ENCODE peak calls at places on chromosomes 1 and 21, in five cellular contexts. L is neuronal stem cell, O is H9, W is H1, P is mesenchymal stem cell. A is an unnamed sample.

GRCh38 chr1:248786106-248786665 is 30.6 kb upstream of the LYPD8 start:
- DNase-seq in L (no peak), O (no peak), W (no peak), P (no peak), A (no peak)

GRCh38 chr1:89363196-89363595 is 663 bp upstream of the GBP6 start:
- DNase-seq in P (peak), L (no peak), O (no peak), W (no peak), A (peak)

GRCh38 chr1:164635784-164636729 is 77.1 kb downstream of the PBX1 start:
- DNase-seq in L (no peak), P (no peak), W (no peak), O (no peak), A (no peak)

GRCh38 chr1:145942891-145943290 is 14.9 kb downstream of the LIX1L start:
- DNase-seq in W (no peak), O (no peak), P (no peak), L (no peak), A (no peak)

GRCh38 chr1:230381049-230381467 is 45.1 kb downstream of the PGBD5 start:
- DNase-seq in O (no peak), W (no peak), L (no peak), P (no peak), A (no peak)

GRCh38 chr21:28357743-28358142 is 634.9 kb downstream of the LTN1 start:
- DNase-seq in P (peak), O (no peak), L (no peak), W (no peak), A (no peak)

GRCh38 chr1:227082999-227083746 is 143.1 kb downstream of the COQ8A start:
- DNase-seq in W (no peak), O (no peak), L (no peak), P (no peak), A (no peak)

GRCh38 chr1:40042337-40042736 is 1.8 kb downstream of the CAP1 start:
- DNase-seq in O (no peak), W (no peak), L (no peak), P (no peak), A (peak)

GRCh38 chr1:76949503-76949902 is 82.2 kb downstream of the ST6GALNAC5 start:
- DNase-seq in L (no peak), P (no peak), O (no peak), W (no peak), A (peak)

GRCh38 chr1:111707906-111708305 is 31.3 kb downstream of the INKA2 start:
- DNase-seq in W (no peak), O (no peak), P (peak), L (no peak), A (no peak)

GRCh38 chr1:24411963-24412362 is 1.6 kb downstream of the STPG1 start:
- DNase-seq in O (no peak), P (peak), L (no peak), W (no peak), A (no peak)

GRCh38 chr1:38992450-38993111 is 1.5 kb downstream of the AKIRIN1 start:
- DNase-seq in W (no peak), L (no peak), P (no peak), O (no peak), A (no peak)

GRCh38 chr21:42534361-42534900 is 20.8 kb downstream of the SLC37A1 start:
- DNase-seq in W (no peak), O (peak), P (no peak), L (no peak), A (no peak)

GRCh38 chr1:233328661-233329498 is 1.4 kb downstream of the MAP3K21 start:
- DNase-seq in P (no peak), W (no peak), O (peak), L (no peak), A (no peak)

GRCh38 chr1:193190096-193190744 is 3.8 kb upstream of the B3GALT2 start:
- DNase-seq in O (no peak), P (peak), W (no peak), L (no peak), A (peak)

GRCh38 chr1:201282931-201283829 is at the start of gene PKP1:
- DNase-seq in L (no peak), O (peak), W (no peak), P (no peak), A (no peak)

GRCh38 chr1:2229921-2230700 is 2.0 kb downstream of the SKI start:
- DNase-seq in L (no peak), W (no peak), P (peak), O (no peak), A (no peak)

GRCh38 chr1:12712091-12712490 is 3.8 kb upstream of the AADACL3 start:
- DNase-seq in O (no peak), L (no peak), W (no peak), P (no peak), A (peak)

GRCh38 chr1:212077028-212077427 is 41.5 kb downstream of the DTL start:
- DNase-seq in L (no peak), P (no peak), W (no peak), O (no peak), A (no peak)

GRCh38 chr1:67766117-67766978 is 66.9 kb downstream of the GNG12 start:
- DNase-seq in W (no peak), P (peak), L (peak), O (no peak), A (peak)

GRCh38 chr1:212669102-212669501 is 30.5 kb downstream of the BATF3 start:
- DNase-seq in L (no peak), W (no peak), P (peak), O (peak), A (peak)

DNA sequence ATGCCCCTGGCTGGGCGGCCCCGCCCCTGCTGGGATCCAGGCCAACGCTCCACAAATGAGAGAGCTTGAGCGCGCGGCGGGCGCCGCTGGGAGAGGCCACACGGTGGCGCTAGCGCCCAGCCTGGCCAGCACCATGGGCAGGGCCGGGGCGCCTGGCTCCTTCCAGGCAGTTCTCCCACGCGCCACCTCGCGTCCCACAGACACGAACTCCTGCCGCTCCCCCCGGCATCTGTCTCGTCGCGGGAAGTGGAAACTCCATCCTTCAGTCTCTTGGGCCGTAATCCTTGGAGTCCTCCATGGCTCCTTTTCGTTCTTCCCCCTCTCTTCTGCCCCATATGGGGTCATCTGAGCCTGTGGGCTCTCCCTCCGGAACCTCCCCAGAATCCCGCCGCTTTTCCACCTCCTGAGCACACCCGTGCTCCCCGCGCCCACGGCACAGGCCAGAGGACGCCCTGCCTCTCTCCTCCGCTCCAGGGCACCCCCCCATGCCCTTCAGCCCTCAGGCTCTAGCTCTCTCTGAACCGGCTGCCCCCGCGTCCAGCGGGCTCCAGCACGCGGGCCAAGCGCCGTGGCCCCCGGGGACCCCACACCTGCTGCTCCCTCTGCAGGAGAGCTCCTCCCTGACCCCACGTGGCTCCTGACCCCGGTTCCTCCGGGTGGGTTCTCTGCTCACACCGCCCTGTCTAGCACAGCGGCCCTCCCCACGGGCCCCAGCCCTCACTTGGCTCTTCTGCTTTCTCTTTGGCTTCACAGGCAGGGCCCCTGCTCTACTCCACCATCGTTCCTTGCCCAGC is 31.9 kb upstream of the EDN2 start:
- DNase-seq in L (peak), P (peak), O (peak), W (peak), A (peak)
- H3K9ac ChIP-seq in L (peak), P (peak), O (no peak), W (no peak), A (no peak)

DNA sequence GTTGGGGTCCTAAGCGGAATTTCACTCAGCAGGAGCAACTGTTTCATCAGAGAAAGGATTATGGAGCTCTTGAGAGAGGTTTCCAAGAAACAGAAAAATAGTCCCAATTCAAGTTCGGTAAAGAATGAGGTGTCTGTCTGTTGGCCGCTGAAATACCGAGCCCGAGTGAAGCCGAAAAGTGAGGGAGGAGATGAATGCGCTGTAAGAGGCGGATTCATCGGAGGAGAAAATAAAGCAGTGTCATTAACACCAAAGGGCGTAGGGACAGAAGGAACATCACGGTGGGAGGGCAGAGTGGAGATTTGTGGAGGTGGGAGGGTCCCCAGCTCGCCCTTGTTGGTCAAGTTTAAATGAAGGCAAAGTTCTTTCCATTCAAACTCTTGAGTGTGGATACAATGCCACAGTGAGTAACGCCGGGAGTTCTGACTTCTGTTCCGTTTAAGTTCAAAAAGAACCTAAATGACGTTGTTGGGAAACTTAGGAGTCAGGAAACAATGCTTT is 15.7 kb upstream of the SLC45A1 start:
- DNase-seq in L (no peak), W (no peak), P (no peak), O (no peak), A (peak)
- H2BK12ac ChIP-seq in L (no peak), W (no peak), P (no peak), O (no peak), A (peak)

GRCh38 chr1:19338323-19338762 is 26.2 kb downstream of the SLC66A1 start:
- DNase-seq in P (no peak), O (peak), W (peak), L (peak), A (peak)
- H3K9ac ChIP-seq in P (no peak), O (no peak), W (no peak), L (peak), A (no peak)

DNA sequence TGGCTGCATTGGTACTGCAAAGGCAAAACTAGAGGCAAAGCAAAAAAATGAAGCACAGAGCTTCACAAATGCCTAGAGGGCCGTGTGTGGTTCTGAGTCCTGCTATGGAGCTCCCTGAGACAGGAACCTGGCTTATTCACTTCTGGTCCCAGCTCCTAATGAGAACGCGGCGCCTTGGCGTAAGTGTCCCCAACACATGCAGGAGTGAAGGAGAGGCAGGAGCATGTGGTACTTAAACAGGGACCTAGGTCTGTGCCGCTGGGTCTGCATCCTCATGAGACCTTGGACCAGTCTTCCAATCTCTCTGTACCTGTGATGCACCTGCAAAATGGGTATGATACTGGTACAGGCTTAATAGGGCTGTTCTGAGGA is 14.4 kb upstream of the SLC2A7 start:
- DNase-seq in O (no peak), W (no peak), P (no peak), L (no peak), A (no peak)
- H2BK12ac ChIP-seq in O (no peak), W (no peak), P (no peak), L (no peak), A (no peak)

GRCh38 chr1:208182880-208183279 is 61.3 kb downstream of the PLXNA2 start:
- DNase-seq in W (no peak), O (no peak), L (no peak), P (no peak), A (no peak)
- H3K9ac ChIP-seq in W (no peak), O (no peak), L (no peak), P (no peak), A (no peak)

GRCh38 chr21:33127154-33127893 is 57.4 kb downstream of the OLIG1 start:
- DNase-seq in L (peak), W (no peak), P (peak), O (peak), A (peak)
- H2BK12ac ChIP-seq in L (no peak), W (no peak), P (no peak), O (no peak), A (no peak)

DNA sequence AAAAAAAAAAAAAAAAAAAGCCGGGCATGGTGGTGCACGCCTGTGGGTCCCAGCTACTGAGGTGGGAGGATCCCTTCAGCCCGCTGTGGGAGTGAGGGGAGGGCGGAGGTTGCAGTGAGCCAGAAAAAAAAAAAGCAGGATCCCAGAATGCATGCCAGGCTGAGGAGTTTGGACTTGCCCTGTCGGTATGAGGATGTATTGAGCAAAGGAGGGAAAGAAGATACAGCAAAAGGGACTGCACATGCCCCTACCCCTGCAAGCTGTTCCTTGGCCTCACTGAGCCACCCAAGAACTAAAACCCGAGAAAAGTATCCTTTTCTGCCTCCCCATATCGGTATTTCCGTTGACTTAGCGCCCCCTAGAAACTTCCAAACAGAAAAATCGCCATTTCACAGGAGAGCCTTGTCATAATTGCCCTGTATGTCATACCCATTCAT is 1.3 kb upstream of the GPATCH4 start:
- DNase-seq in P (no peak), O (no peak), W (no peak), L (no peak), A (no peak)
- H3K9ac ChIP-seq in P (no peak), O (no peak), W (no peak), L (no peak), A (no peak)

GRCh38 chr1:5580926-5581325 is 411.3 kb downstream of the NPHP4 start:
- DNase-seq in P (no peak), O (no peak), W (no peak), L (no peak), A (no peak)

GRCh38 chr1:5579966-5580365 is 412.3 kb downstream of the NPHP4 start:
- DNase-seq in W (no peak), P (no peak), O (no peak), L (no peak), A (no peak)

GRCh38 chr1:5590717-5591116 is 401.5 kb downstream of the NPHP4 start:
- DNase-seq in P (no peak), O (no peak), L (no peak), W (no peak), A (no peak)

GRCh38 chr1:5586629-5587028 is 405.6 kb downstream of the NPHP4 start:
- DNase-seq in L (no peak), W (no peak), P (no peak), O (peak), A (no peak)

DNA sequence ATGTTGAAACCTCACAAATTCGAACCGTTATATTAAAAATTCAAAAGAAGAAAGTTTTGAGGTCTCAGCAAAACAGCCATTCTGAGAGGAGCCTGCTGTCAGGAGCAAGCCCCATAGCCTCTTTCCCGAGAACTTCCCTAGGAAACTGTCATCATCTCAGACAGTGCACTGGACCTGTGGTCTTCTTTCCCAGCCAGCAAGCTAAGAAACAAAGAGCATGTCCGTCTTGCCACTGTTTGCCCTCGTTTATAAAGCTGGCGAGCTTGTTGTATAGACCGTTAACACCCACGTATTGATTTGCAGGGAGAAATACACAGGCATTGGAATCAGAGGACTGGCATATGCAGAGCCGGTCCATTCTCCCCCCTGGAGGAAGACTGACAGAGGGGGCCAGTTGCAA is 407.0 kb downstream of the NPHP4 start:
- DNase-seq in W (no peak), O (peak), L (no peak), P (no peak), A (no peak)
- H2BK12ac ChIP-seq in W (no peak), O (no peak), L (no peak), P (no peak), A (no peak)

DNA sequence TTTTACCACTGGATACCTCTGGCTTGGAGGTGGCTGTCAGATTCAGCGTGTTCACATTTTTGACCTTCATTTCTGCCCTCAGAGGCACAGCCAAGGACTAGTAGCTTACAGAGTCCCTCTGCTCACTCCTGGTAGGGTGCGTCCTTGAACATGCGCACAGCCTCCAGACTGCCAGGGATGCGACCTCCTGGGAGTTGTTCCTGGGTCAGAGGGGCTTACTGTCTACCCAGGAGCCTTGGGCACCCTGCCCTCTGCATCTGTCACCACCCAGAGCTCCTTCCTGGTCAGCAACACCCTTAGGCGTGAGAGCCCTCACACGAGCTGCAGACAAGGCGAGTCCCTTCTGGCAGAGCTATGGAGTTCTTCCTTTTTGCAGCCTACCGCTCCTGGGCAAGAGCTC is 1.7 kb downstream of the SLX9 start:
- DNase-seq in P (no peak), O (no peak), L (no peak), W (no peak), A (no peak)
- H3K9ac ChIP-seq in P (peak), O (no peak), L (no peak), W (no peak), A (no peak)